ENCODE peak calls at places on chromosomes 5 and 9, in five cellular contexts. One of them, this sample, is unnamed.

GRCh38 chr5:174970502-174970901 is 246.1 kb downstream of the MSX2 start:
- DNase-seq in NCI-H2171: no peak
- DNase-seq in AG08396: no peak
- DNase-seq in HuH-7.5: no peak
- DNase-seq in C1 segment of cervical spinal cord: no peak
- DNase-seq in this sample: no peak

GRCh38 chr9:18185196-18185595 is 288.8 kb upstream of the ADAMTSL1 start:
- DNase-seq in C1 segment of cervical spinal cord: no peak
- DNase-seq in NCI-H2171: no peak
- DNase-seq in AG08396: no peak
- DNase-seq in HuH-7.5: no peak
- DNase-seq in this sample: no peak

GRCh38 chr5:40266952-40267351 is 412.8 kb upstream of the PTGER4 start:
- DNase-seq in HuH-7.5: no peak
- DNase-seq in NCI-H2171: no peak
- DNase-seq in AG08396: no peak
- DNase-seq in C1 segment of cervical spinal cord: no peak
- DNase-seq in this sample: no peak

GRCh38 chr5:124289641-124290201 is 456.7 kb downstream of the ZNF608 start:
- DNase-seq in AG08396: no peak
- DNase-seq in HuH-7.5: no peak
- DNase-seq in C1 segment of cervical spinal cord: no peak
- DNase-seq in NCI-H2171: no peak
- DNase-seq in this sample: peak; percentile 68

GRCh38 chr9:114321759-114322158 is 1.1 kb upstream of the ORM1 start:
- DNase-seq in HuH-7.5: no peak
- DNase-seq in C1 segment of cervical spinal cord: no peak
- DNase-seq in NCI-H2171: no peak
- DNase-seq in AG08396: no peak
- DNase-seq in this sample: no peak

GRCh38 chr9:77293949-77294348 is 116.6 kb downstream of the VPS13A start:
- DNase-seq in AG08396: no peak
- DNase-seq in C1 segment of cervical spinal cord: no peak
- DNase-seq in NCI-H2171: no peak
- DNase-seq in HuH-7.5: no peak
- DNase-seq in this sample: no peak

GRCh38 chr5:154520861-154521453 is 42.9 kb upstream of the HAND1 start:
- DNase-seq in AG08396: peak; percentile 30
- DNase-seq in NCI-H2171: no peak
- DNase-seq in HuH-7.5: peak; percentile 56
- DNase-seq in C1 segment of cervical spinal cord: no peak
- DNase-seq in this sample: peak; percentile 21

GRCh38 chr5:180187767-180188166 is 21.2 kb downstream of the RASGEF1C start:
- DNase-seq in AG08396: no peak
- DNase-seq in C1 segment of cervical spinal cord: no peak
- DNase-seq in NCI-H2171: no peak
- DNase-seq in HuH-7.5: no peak
- DNase-seq in this sample: no peak

GRCh38 chr9:114810614-114811013 is 4.8 kb upstream of the TNFSF15 start:
- DNase-seq in AG08396: no peak
- DNase-seq in HuH-7.5: no peak
- DNase-seq in NCI-H2171: no peak
- DNase-seq in C1 segment of cervical spinal cord: no peak
- DNase-seq in this sample: no peak

GRCh38 chr5:170632985-170633234 is 129.1 kb downstream of the KCNIP1 start:
- DNase-seq in HuH-7.5: peak; percentile 75
- DNase-seq in NCI-H2171: no peak
- DNase-seq in AG08396: no peak
- DNase-seq in C1 segment of cervical spinal cord: no peak
- DNase-seq in this sample: no peak

GRCh38 chr5:96838483-96839395 is 31.0 kb upstream of the ERAP1 start:
- DNase-seq in AG08396: no peak
- DNase-seq in NCI-H2171: no peak
- DNase-seq in C1 segment of cervical spinal cord: no peak
- DNase-seq in HuH-7.5: no peak
- DNase-seq in this sample: no peak

GRCh38 chr5:61200582-61201155 is 38.4 kb upstream of the SMIM15 start:
- DNase-seq in HuH-7.5: no peak
- DNase-seq in NCI-H2171: no peak
- DNase-seq in C1 segment of cervical spinal cord: no peak
- DNase-seq in AG08396: no peak
- DNase-seq in this sample: no peak

GRCh38 chr9:77131411-77131810 is 45.9 kb upstream of the VPS13A start:
- DNase-seq in NCI-H2171: no peak
- DNase-seq in C1 segment of cervical spinal cord: no peak
- DNase-seq in AG08396: no peak
- DNase-seq in HuH-7.5: no peak
- DNase-seq in this sample: no peak

GRCh38 chr9:105187781-105188180 is 56.7 kb upstream of the SLC44A1 start:
- DNase-seq in C1 segment of cervical spinal cord: no peak
- DNase-seq in HuH-7.5: no peak
- DNase-seq in AG08396: peak; percentile 20
- DNase-seq in NCI-H2171: no peak
- DNase-seq in this sample: no peak

GRCh38 chr5:113343343-113343742 is 91.4 kb downstream of the TSSK1B start:
- DNase-seq in C1 segment of cervical spinal cord: no peak
- DNase-seq in NCI-H2171: no peak
- DNase-seq in HuH-7.5: no peak
- DNase-seq in AG08396: no peak
- DNase-seq in this sample: no peak

GRCh38 chr9:74573792-74574191 is 76.7 kb downstream of the RORB start:
- DNase-seq in HuH-7.5: no peak
- DNase-seq in NCI-H2171: no peak
- DNase-seq in AG08396: no peak
- DNase-seq in C1 segment of cervical spinal cord: no peak
- DNase-seq in this sample: no peak

GRCh38 chr5:156595132-156595787 is 254.8 kb upstream of the PPP1R2B start:
- DNase-seq in AG08396: no peak
- DNase-seq in NCI-H2171: no peak
- DNase-seq in C1 segment of cervical spinal cord: no peak
- DNase-seq in HuH-7.5: no peak
- DNase-seq in this sample: no peak

GRCh38 chr5:33788922-33789321 is 102.9 kb downstream of the ADAMTS12 start:
- DNase-seq in AG08396: peak; percentile 76
- DNase-seq in NCI-H2171: no peak
- DNase-seq in HuH-7.5: no peak
- DNase-seq in C1 segment of cervical spinal cord: no peak
- DNase-seq in this sample: no peak

GRCh38 chr5:107671742-107672211 is 1.0 kb upstream of the EFNA5 start:
- DNase-seq in AG08396: peak; percentile 73
- DNase-seq in HuH-7.5: peak; percentile 82
- DNase-seq in NCI-H2171: peak; percentile 45
- DNase-seq in C1 segment of cervical spinal cord: no peak
- DNase-seq in this sample: peak; percentile 36

GRCh38 chr5:61624966-61625681 is 293.1 kb downstream of the ZSWIM6 start:
- DNase-seq in HuH-7.5: no peak
- DNase-seq in NCI-H2171: no peak
- DNase-seq in AG08396: no peak
- DNase-seq in C1 segment of cervical spinal cord: no peak
- DNase-seq in this sample: no peak

GRCh38 chr9:96554801-96555566 is 64.7 kb downstream of the CDC14B start:
- DNase-seq in HuH-7.5: no peak
- DNase-seq in AG08396: no peak
- DNase-seq in NCI-H2171: no peak
- DNase-seq in C1 segment of cervical spinal cord: no peak
- DNase-seq in this sample: no peak

GRCh38 chr5:135467051-135467625 is 15.0 kb upstream of the TIFAB start:
- DNase-seq in AG08396: no peak
- DNase-seq in HuH-7.5: no peak
- DNase-seq in NCI-H2171: no peak
- DNase-seq in C1 segment of cervical spinal cord: no peak
- DNase-seq in this sample: no peak

GRCh38 chr9:113999256-114000062 is 78.6 kb downstream of the AMBP start:
- DNase-seq in C1 segment of cervical spinal cord: no peak
- DNase-seq in AG08396: no peak
- DNase-seq in NCI-H2171: no peak
- DNase-seq in HuH-7.5: no peak
- DNase-seq in this sample: no peak

GRCh38 chr5:68304421-68305052 is 89.0 kb downstream of the PIK3R1 start:
- DNase-seq in C1 segment of cervical spinal cord: no peak
- DNase-seq in NCI-H2171: no peak
- DNase-seq in HuH-7.5: no peak
- DNase-seq in AG08396: no peak
- DNase-seq in this sample: no peak

GRCh38 chr9:22005083-22005699 is 3.9 kb downstream of the CDKN2B start:
- DNase-seq in C1 segment of cervical spinal cord: no peak
- DNase-seq in AG08396: no peak
- DNase-seq in NCI-H2171: no peak
- DNase-seq in HuH-7.5: no peak
- DNase-seq in this sample: no peak